ENCODE peak calls at places on chromosomes 3 and 15, in four cellular contexts. N is stomach, V is H1, L is K562. B is an unnamed sample.
A peak's percentile ranks its signal among the peaks of the same experiment; 100 is the strongest.

GRCh38 chr15:69537888-69538287 is 85.3 kb downstream of the RPLP1 start:
- DNase-seq in N (no peak), V (no peak), L (no peak), B (no peak)

GRCh38 chr3:103059481-103059880 is 624.7 kb downstream of the ZPLD1 start:
- DNase-seq in N (no peak), V (no peak), L (no peak), B (no peak)

GRCh38 chr3:52492059-52492458 is 3.1 kb upstream of the STAB1 start:
- DNase-seq in N (no peak), V (no peak), L (no peak), B (no peak)

GRCh38 chr15:89542369-89542768 is 32.9 kb upstream of the TICRR start:
- DNase-seq in N (no peak), V (no peak), L (no peak), B (no peak)

GRCh38 chr3:165181556-165181955 is 14.6 kb downstream of the SLITRK3 start:
- DNase-seq in N (no peak), V (no peak), L (no peak), B (no peak)

GRCh38 chr3:177960722-177961121 is 575.5 kb upstream of the KCNMB2 start:
- DNase-seq in N (no peak), V (no peak), L (no peak), B (no peak)

GRCh38 chr15:68375191-68375631 is 56.8 kb downstream of the ITGA11 start:
- DNase-seq in N (no peak), V (peak; percentile 31), L (no peak), B (no peak)

GRCh38 chr3:186181901-186182300 is 73.0 kb upstream of the ETV5 start:
- DNase-seq in N (no peak), V (no peak), L (no peak), B (no peak)

GRCh38 chr3:171185359-171185758 is 158.8 kb upstream of the SLC2A2 start:
- DNase-seq in N (no peak), V (no peak), L (no peak), B (no peak)

GRCh38 chr15:58736244-58736643 is 13.3 kb downstream of the ADAM10 start:
- DNase-seq in N (no peak), V (no peak), L (no peak), B (no peak)

GRCh38 chr3:14007006-14007405 is 117.7 kb downstream of the CHCHD4 start:
- DNase-seq in N (no peak), V (no peak), L (no peak), B (no peak)

GRCh38 chr15:73752817-73753214 is 335 bp downstream of the INSYN1 start:
- DNase-seq in N (no peak), V (peak; percentile 63), L (peak; percentile 23), B (no peak)

GRCh38 chr3:36944641-36945270 is at the start of gene TRANK1:
- DNase-seq in N (peak; percentile 56), V (peak; percentile 80), L (no peak), B (peak; percentile 71)

GRCh38 chr15:78527325-78527724 is 12.9 kb upstream of the PSMA4 start:
- DNase-seq in N (no peak), V (no peak), L (no peak), B (no peak)

GRCh38 chr3:59752925-59753324 is 703.1 kb upstream of the CFAP20DC start:
- DNase-seq in N (no peak), V (no peak), L (no peak), B (no peak)

GRCh38 chr3:65676592-65676991 is 362.1 kb downstream of the MAGI1 start:
- DNase-seq in N (no peak), V (no peak), L (no peak), B (no peak)

GRCh38 chr3:43473228-43473627 is 148.6 kb downstream of the ANO10 start:
- DNase-seq in N (no peak), V (no peak), L (no peak), B (no peak)

GRCh38 chr15:89628791-89629715 is 26.2 kb downstream of the KIF7 start:
- DNase-seq in N (no peak), V (no peak), L (no peak), B (no peak)

GRCh38 chr15:72353266-72353665 is 22.5 kb downstream of the HEXA start:
- DNase-seq in N (no peak), V (no peak), L (no peak), B (no peak)

GRCh38 chr3:76582632-76583378 is 457.1 kb upstream of the ROBO2 start:
- DNase-seq in N (no peak), V (no peak), L (no peak), B (no peak)

GRCh38 chr3:120688121-120688520 is 6.1 kb upstream of the HGD start:
- DNase-seq in N (no peak), V (no peak), L (no peak), B (no peak)

GRCh38 chr15:74007820-74008371 is 13.4 kb downstream of the PML start:
- DNase-seq in N (no peak), V (no peak), L (no peak), B (no peak)

GRCh38 chr3:111859974-111860859 is 1.2 kb downstream of the PHLDB2 start:
- DNase-seq in N (peak; percentile 75), V (peak; percentile 72), L (no peak), B (peak; percentile 71)

GRCh38 chr3:52146811-52147210 is 7.4 kb downstream of the POC1A start:
- DNase-seq in N (no peak), V (no peak), L (no peak), B (no peak)

GRCh38 chr15:90178468-90179435 is 22.4 kb upstream of the SEMA4B start:
- DNase-seq in N (no peak), V (no peak), L (no peak), B (no peak)

GRCh38 chr3:184241447-184242296 is 7.1 kb downstream of the ALG3 start:
- DNase-seq in N (peak; percentile 76), V (peak; percentile 57), L (peak; percentile 67), B (peak; percentile 76)

GRCh38 chr3:184242297-184242685 is 6.5 kb downstream of the ALG3 start:
- DNase-seq in N (no peak), V (no peak), L (no peak), B (no peak)

GRCh38 chr3:184239710-184240109 is 9.1 kb downstream of the ALG3 start:
- DNase-seq in N (no peak), V (no peak), L (no peak), B (no peak)

GRCh38 chr3:184240384-184241140 is 8.2 kb downstream of the ALG3 start:
- DNase-seq in N (no peak), V (peak; percentile 60), L (no peak), B (no peak)

GRCh38 chr3:184241141-184241446 is 7.7 kb downstream of the ALG3 start:
- DNase-seq in N (no peak), V (no peak), L (no peak), B (no peak)
- TF ChIP-seq POLR2A in N (no peak), V (no peak), L (no peak), B (no peak)

DNA sequence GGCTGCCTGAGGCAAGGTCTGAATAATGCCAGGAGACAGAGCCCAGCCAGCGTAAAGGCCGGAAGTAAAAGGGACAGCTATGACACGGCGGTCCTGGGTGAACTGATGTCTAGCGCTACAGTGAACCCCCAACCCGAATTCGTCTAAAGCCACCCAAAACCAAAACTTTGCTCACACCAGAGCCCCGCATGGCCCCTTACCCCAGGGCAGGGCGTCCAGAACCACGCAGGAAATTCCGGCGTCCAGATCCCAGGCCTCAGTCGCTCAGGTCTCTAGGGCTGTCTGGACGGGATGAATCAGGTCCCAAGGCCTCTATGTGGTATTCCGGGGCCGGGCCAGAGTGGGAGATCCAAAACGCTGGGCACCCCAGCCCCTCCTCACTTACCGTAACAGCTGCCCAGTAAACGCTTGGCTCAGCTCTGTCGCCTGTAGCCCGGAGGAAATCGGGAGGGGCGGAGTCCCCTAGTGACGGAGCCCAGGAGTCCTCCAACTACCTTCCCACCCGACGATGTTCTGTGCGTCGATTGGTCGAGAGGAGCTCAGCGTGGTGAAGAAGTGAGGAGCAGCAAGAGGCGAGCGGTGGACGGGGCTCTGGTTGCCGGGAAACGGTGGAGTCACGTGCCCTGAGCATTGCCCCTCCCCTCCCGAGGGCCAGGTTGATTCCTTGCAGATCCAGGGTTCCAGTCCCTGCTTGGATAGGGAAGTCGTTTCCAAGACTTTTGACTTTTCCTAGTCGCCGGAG is at the start of gene CCDC32:
- DNase-seq in N (peak; percentile 97), V (peak; percentile 94), L (peak; percentile 95), B (peak; percentile 98)
- TF ChIP-seq EP300 in N (no peak), V (no peak), L (no peak), B (no peak)

DNA sequence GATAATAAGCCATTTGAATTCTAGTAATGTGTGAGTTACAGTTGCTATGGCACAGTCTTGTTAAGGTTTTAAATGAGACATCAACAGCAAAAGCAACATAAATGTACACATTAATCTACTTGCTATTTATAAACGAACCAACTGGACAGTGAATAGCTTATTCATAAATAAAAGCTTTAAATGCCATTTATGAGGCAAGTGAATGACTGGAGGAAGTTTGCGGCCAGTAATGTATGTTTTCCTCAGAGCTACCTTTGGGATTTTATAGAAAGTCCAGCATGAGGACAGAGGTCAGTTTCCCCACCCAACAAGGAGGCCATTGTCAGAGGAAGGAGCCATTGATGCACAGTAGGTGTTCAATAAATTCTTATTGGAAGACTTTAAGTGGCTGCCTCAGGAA is 48.0 kb upstream of the PXYLP1 start:
- DNase-seq in N (no peak), V (no peak), L (no peak), B (no peak)
- TF ChIP-seq POLR2A in N (no peak), V (no peak), L (no peak), B (no peak)

GRCh38 chr3:45644063-45644462 is 45.1 kb upstream of the SACM1L start:
- DNase-seq in N (no peak), V (no peak), L (no peak), B (no peak)

GRCh38 chr3:45644467-45645201 is 44.6 kb upstream of the SACM1L start:
- DNase-seq in N (no peak), V (no peak), L (no peak), B (no peak)

GRCh38 chr3:45640091-45640507 is 45.5 kb downstream of the LIMD1 start:
- DNase-seq in N (no peak), V (no peak), L (no peak), B (no peak)

GRCh38 chr3:45640724-45641361 is 46.3 kb downstream of the LIMD1 start:
- DNase-seq in N (no peak), V (no peak), L (no peak), B (no peak)

DNA sequence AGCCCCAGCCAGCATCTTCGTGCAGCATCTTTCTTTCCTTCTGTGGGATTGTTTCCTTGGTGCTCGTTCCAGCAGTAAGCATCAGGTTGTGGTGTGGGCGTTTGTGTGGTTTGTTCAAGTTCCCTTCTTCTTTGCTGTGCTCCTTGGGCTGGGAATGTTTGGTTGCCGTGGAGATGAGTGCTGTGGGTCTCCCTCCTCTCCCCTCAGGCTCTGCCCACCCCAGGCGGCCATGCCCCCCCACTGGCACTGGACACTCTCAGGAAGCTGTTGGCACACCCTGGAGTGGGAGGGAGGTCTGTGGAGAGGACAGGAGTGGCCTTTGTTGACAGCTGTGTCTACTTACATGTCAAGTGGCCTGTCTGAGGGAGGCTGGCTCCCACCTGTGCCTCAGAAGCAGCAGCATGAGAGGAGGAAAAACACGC is 46.5 kb upstream of the SACM1L start:
- DNase-seq in N (no peak), V (no peak), L (no peak), B (no peak)
- TF ChIP-seq EP300 in N (no peak), V (no peak), L (no peak), B (no peak)

DNA sequence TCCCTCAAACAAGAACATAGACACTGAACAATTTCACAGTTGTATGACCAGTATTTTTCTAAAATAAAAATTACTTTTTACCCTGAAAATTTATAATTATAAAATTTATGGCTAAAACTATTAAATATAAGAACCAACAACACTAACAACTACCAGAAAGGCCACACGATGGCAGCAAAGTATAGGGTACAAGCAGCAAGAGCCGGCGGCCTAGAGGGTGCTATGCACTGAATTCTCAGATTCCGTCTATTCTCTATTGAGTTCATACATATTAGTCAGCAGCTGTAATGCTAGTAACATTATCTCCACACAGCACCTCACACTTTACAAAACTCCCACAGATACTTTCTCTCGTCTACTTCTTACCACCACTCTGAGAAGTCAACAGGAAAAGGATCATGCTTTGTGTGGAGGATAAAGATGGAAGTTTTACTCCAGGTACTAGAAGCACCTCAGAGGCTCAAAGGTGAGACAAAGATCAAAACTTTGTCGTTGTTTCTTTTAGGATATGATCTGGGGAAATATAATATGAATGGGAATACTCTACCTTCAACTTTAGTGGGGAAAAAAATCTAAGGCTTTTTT is 160.5 kb downstream of the FGF12 start:
- DNase-seq in N (peak; percentile 84), V (peak; percentile 75), L (peak; percentile 54), B (peak; percentile 54)
- TF ChIP-seq POLR2A in N (no peak), V (no peak), L (no peak), B (no peak)

B was measured in transverse colon.